ENCODE peak calls at places on chromosomes 7 and 10, in eight cellular contexts. J is transverse colon, T is prostate gland, L is stomach, E is GM23338, F is sigmoid colon, R is breast epithelium, Q is HCT116. X is an unnamed sample.
A peak's percentile ranks its signal among the peaks of the same experiment; 100 is the strongest.

GRCh38 chr7:21338728-21339164 is 89.1 kb upstream of the SP4 start:
- DNase-seq in Q (no peak), J (no peak), T (no peak), E (no peak), F (no peak), L (no peak), R (no peak), X (no peak)

GRCh38 chr10:36114913-36115312 is 472.8 kb upstream of the FZD8 start:
- DNase-seq in F (no peak), Q (no peak), E (no peak), L (no peak), T (no peak), J (no peak), R (no peak), X (no peak)

GRCh38 chr7:2903686-2904162 is 59.6 kb upstream of the GNA12 start:
- DNase-seq in E (no peak), F (no peak), J (no peak), Q (no peak), T (no peak), R (no peak), L (no peak), X (no peak)

GRCh38 chr7:132548489-132549078 is 27.7 kb downstream of the PLXNA4 start:
- DNase-seq in Q (no peak), L (no peak), T (no peak), R (no peak), E (no peak), J (no peak), F (no peak), X (no peak)

GRCh38 chr10:6840766-6841165 is 260.7 kb upstream of the PRKCQ start:
- DNase-seq in L (no peak), F (no peak), Q (no peak), J (no peak), R (no peak), E (no peak), T (no peak), X (no peak)

GRCh38 chr10:11208908-11209809 is 191.5 kb downstream of the CELF2 start:
- DNase-seq in T (no peak), L (no peak), R (no peak), E (no peak), Q (no peak), F (no peak), J (no peak), X (no peak)

GRCh38 chr7:150949564-150949963 is 28.6 kb downstream of the KCNH2 start:
- DNase-seq in E (no peak), F (peak; percentile 50), L (no peak), Q (no peak), T (no peak), J (no peak), R (no peak), X (no peak)

GRCh38 chr7:100493476-100494264 is 9.9 kb downstream of the NYAP1 start:
- DNase-seq in F (no peak), Q (no peak), J (peak; percentile 61), L (peak; percentile 61), R (no peak), T (no peak), E (peak; percentile 75), X (no peak)

GRCh38 chr10:101601541-101601940 is 13.4 kb downstream of the DPCD start:
- DNase-seq in J (no peak), T (no peak), F (no peak), Q (no peak), R (no peak), L (no peak), E (no peak), X (no peak)

GRCh38 chr10:72218329-72218728 is 2.3 kb upstream of the ASCC1 start:
- DNase-seq in L (no peak), E (no peak), J (no peak), F (no peak), T (no peak), R (no peak), Q (no peak), X (no peak)

GRCh38 chr7:138654616-138655015 is 46.5 kb downstream of the SVOPL start:
- DNase-seq in J (no peak), L (no peak), R (no peak), F (no peak), E (no peak), Q (no peak), T (no peak), X (no peak)
- H3K4me1 ChIP-seq in J (no peaks in the 10 kb centered on the region), L (no peaks in the 10 kb centered on the region), R (no peaks in the 10 kb centered on the region), F (no peaks in the 10 kb centered on the region), E (no peaks in the 10 kb centered on the region), Q (no peaks in the 10 kb centered on the region), T (no peaks in the 10 kb centered on the region), X (no peaks in the 10 kb centered on the region)

GRCh38 chr7:76261329-76261728 is 41.1 kb upstream of the HSPB1 start:
- DNase-seq in J (no peak), E (no peak), L (no peak), Q (no peak), T (no peak), F (no peak), R (no peak), X (no peak)

GRCh38 chr7:76257973-76258372 is 44.5 kb upstream of the HSPB1 start:
- DNase-seq in F (no peak), L (no peak), J (no peak), T (no peak), Q (no peak), E (no peak), R (no peak), X (no peak)

GRCh38 chr7:76261935-76262334 is 40.5 kb upstream of the HSPB1 start:
- DNase-seq in E (peak; percentile 46), L (no peak), R (no peak), J (no peak), Q (no peak), T (no peak), F (no peak), X (no peak)

GRCh38 chr7:76259124-76260086 is 43.1 kb upstream of the HSPB1 start:
- DNase-seq in J (no peak), T (no peak), L (no peak), R (no peak), E (peak; percentile 54), F (no peak), Q (no peak), X (no peak)

GRCh38 chr7:76260171-76260703 is 42.2 kb upstream of the HSPB1 start:
- DNase-seq in T (no peak), Q (peak; percentile 32), E (peak; percentile 96), R (no peak), J (no peak), F (no peak), L (no peak), X (no peak)
- TF ChIP-seq POLR2AphosphoS5 in T (no peak), Q (no peak), E (peak; percentile 63), R (no peak), J (no peak), F (no peak), L (no peak), X (no peak)

DNA sequence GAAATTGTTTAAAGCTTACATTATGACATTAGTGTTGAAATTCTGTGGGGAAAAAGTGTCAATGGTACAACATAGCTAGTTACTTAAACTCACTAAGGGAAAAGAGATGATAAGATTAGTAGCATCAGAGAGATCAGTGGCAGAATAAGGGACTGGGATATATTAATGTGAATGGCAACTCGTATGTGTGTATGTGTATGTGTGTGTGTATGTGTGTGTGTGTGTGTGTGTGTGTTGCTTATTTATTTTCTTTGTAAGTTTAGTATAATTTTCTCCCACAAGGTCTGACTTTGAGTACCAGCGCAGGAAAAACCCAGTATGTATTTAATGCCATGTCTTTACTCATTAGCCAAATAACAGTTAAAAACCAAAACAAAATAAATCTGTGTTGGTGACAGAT is 256.1 kb downstream of the ARHGAP21 start:
- DNase-seq in R (no peak), E (no peak), L (no peak), T (no peak), Q (no peak), J (no peak), F (no peak), X (no peak)
- H3K4me1 ChIP-seq in R (peaks cover 20% of the 10 kb centered on the region), E (peaks cover 5% of the 10 kb centered on the region), L (peaks cover 28% of the 10 kb centered on the region), T (peaks cover 9% of the 10 kb centered on the region), Q (peaks cover 7% of the 10 kb centered on the region), J (peaks cover 4% of the 10 kb centered on the region), F (peaks cover 22% of the 10 kb centered on the region), X (peaks cover 32% of the 10 kb centered on the region)

DNA sequence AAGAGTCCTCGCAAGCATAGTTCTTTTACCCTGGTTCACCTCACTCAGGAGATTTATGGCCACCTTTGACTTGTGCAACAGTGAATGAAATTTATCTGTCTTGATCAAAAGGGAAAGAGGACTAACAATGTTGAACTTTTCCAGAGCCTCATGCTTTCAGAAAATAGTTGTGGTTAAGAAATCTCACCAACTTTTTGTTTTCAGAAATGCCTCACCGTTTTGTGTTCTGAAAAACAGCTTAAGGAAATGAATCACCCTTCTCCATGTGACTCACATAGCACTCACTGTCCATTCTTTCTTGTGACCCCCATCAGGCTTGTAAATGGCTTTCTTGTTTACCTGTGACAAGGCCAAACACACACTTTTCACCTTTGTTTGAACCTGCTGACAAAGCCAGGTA is 148.6 kb upstream of the FAM3C start:
- DNase-seq in J (no peak), Q (peak; percentile 100), L (no peak), T (peak; percentile 18), E (no peak), F (no peak), R (peak; percentile 18), X (no peak)
- TF ChIP-seq POLR2AphosphoS5 in J (no peak), Q (peak; percentile 76), L (no peak), T (peak; percentile 61), E (no peak), F (peak; percentile 26), R (peak; percentile 45), X (no peak)